ENCODE peak calls at places on chromosomes 6 and 20, in eight cellular contexts. F, R, W, E, I, J, L and U are unnamed samples.

GRCh38 chr6:1766663-1767062 is 156.9 kb downstream of the FOXC1 start:
- DNase-seq in W (peak), I (no peak), R (peak), E (no peak), J (no peak), F (peak), L (no peak), U (no peak)

GRCh38 chr6:34986845-34987246 is 97.8 kb downstream of the ANKS1A start:
- DNase-seq in E (peak), R (peak), L (no peak), J (peak), F (peak), I (peak), W (peak), U (no peak)

GRCh38 chr20:63286781-63287696 is 5.9 kb upstream of the COL20A1 start:
- DNase-seq in L (peak), I (no peak), E (no peak), W (peak), R (no peak), F (no peak), J (no peak), U (no peak)

GRCh38 chr20:42975974-42976373 is 213.7 kb downstream of the PTPRT start:
- DNase-seq in J (no peak), R (no peak), F (no peak), W (no peak), E (no peak), L (no peak), I (no peak), U (no peak)

GRCh38 chr6:18186033-18186432 is 30.8 kb downstream of the KDM1B start:
- DNase-seq in J (no peak), L (no peak), F (no peak), E (no peak), R (peak), W (no peak), I (no peak), U (no peak)

GRCh38 chr20:7146552-7147219 is 379.2 kb downstream of the BMP2 start:
- DNase-seq in F (no peak), W (no peak), I (no peak), L (no peak), J (no peak), R (no peak), E (no peak), U (no peak)

GRCh38 chr6:82570083-82570482 is 206.5 kb downstream of the TPBG start:
- DNase-seq in F (no peak), E (no peak), L (no peak), I (no peak), J (no peak), W (no peak), R (no peak), U (no peak)

GRCh38 chr20:5621305-5621704 is 128.9 kb upstream of the SHLD1 start:
- DNase-seq in R (no peak), E (no peak), F (no peak), I (peak), J (no peak), L (no peak), W (no peak), U (no peak)

GRCh38 chr20:20024942-20025341 is 7.8 kb downstream of the NAA20 start:
- DNase-seq in R (no peak), W (no peak), J (no peak), L (no peak), E (no peak), F (no peak), I (no peak), U (no peak)

GRCh38 chr6:16438677-16439615 is 200.6 kb downstream of the GMPR start:
- DNase-seq in E (no peak), F (no peak), J (peak), W (no peak), L (no peak), I (no peak), R (peak), U (no peak)

GRCh38 chr6:118826096-118826495 is 67.9 kb upstream of the ASF1A start:
- DNase-seq in R (no peak), E (no peak), I (no peak), J (no peak), W (no peak), F (no peak), L (no peak), U (no peak)

GRCh38 chr6:51213806-51214205 is 395.1 kb downstream of the TFAP2B start:
- DNase-seq in I (no peak), R (no peak), E (no peak), J (no peak), W (no peak), L (no peak), F (peak), U (no peak)

GRCh38 chr20:62804021-62804631 is 509 bp upstream of the OGFR start:
- DNase-seq in J (no peak), F (no peak), R (no peak), W (no peak), L (no peak), E (no peak), I (no peak), U (no peak)

GRCh38 chr20:7038029-7038428 is 270.5 kb downstream of the BMP2 start:
- DNase-seq in J (no peak), I (no peak), R (peak), F (no peak), W (no peak), L (no peak), E (no peak), U (no peak)

GRCh38 chr6:166282394-166283032 is 25.7 kb downstream of the PRR18 start:
- DNase-seq in W (no peak), E (no peak), L (no peak), F (no peak), I (no peak), R (no peak), J (no peak), U (no peak)

GRCh38 chr6:84618836-84619235 is 145.6 kb downstream of the TBX18 start:
- DNase-seq in J (no peak), W (no peak), L (no peak), R (peak), F (no peak), I (no peak), E (no peak), U (no peak)

GRCh38 chr6:117549606-117550005 is 52.7 kb downstream of the GOPC start:
- DNase-seq in R (no peak), I (no peak), J (no peak), L (no peak), W (no peak), E (no peak), F (no peak), U (no peak)

GRCh38 chr6:115766745-115767462 is 293.8 kb downstream of the FRK start:
- DNase-seq in W (no peak), J (no peak), E (no peak), R (no peak), F (no peak), L (no peak), I (no peak), U (no peak)

GRCh38 chr20:63444548-63444947 is 27.9 kb downstream of the KCNQ2 start:
- DNase-seq in F (no peak), R (no peak), J (no peak), W (no peak), I (no peak), E (no peak), L (peak), U (no peak)

DNA sequence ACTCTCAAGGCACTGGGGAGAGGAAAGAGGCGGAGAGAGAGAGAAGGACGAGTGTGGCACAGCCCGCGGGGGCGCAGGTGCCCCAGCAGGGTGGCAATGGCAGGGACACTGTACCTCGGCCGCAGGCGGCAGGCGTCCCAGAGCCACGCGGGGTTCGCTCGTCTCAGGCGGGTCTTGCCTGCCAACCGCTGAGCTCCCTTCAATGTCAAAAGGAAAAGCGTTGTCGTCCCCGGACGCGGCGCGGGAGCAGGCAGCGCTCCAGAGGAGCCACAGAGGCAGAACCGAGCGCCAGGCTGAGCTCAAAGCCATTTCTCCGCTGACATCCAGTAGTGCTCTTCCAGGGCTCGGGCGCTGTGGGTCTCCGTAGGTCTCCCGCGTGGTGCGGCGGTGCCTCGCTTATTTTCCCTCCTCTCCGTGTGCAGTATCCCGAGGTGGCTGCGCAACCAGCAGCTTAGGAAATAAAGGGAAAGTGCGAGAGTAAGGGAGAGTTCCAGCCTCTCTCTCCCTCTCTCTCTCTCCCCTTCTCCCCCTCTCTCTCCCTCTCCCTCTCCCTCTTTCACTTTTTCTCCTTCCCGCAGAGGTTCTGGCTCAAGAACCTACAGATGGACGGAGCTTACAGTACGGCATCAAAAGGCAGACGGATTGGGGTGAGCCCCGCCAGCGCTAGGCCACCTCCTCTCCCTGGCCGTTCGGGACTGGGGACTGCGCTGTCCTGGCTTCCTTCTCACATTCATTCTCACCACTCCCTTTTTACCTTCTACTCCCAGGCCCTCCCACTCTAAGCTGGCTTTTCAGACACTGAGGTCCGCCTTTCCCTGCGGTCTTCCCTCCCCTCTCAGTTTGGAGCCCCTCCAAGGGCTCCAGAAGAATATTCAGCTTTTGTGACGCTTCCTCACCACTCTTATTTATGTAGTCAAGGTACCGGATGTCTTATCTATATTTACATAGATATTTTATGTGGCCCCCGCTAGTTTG is at the start of gene LAMA4:
- DNase-seq in J (peak), E (no peak), W (peak), L (no peak), I (peak), F (peak), R (peak), U (no peak)
- TF ChIP-seq CTCF in J (no peak), E (no peak), W (peak), L (no peak), I (no peak), F (no peak), R (no peak), U (peak)

GRCh38 chr20:33362898-33363297 is 38.4 kb downstream of the CDK5RAP1 start:
- DNase-seq in J (no peak), I (no peak), E (no peak), R (peak), W (no peak), L (no peak), F (no peak), U (no peak)
- TF ChIP-seq CTCF in J (no peak), I (no peak), E (no peak), R (no peak), W (no peak), L (no peak), F (no peak), U (no peak)

GRCh38 chr6:30670760-30671527 is 1.9 kb downstream of the DHX16 start:
- DNase-seq in L (no peak), E (no peak), J (no peak), F (no peak), R (no peak), W (no peak), I (no peak), U (no peak)
- TF ChIP-seq CTCF in L (no peak), E (no peak), J (no peak), F (no peak), R (peak), W (no peak), I (no peak), U (peak)

DNA sequence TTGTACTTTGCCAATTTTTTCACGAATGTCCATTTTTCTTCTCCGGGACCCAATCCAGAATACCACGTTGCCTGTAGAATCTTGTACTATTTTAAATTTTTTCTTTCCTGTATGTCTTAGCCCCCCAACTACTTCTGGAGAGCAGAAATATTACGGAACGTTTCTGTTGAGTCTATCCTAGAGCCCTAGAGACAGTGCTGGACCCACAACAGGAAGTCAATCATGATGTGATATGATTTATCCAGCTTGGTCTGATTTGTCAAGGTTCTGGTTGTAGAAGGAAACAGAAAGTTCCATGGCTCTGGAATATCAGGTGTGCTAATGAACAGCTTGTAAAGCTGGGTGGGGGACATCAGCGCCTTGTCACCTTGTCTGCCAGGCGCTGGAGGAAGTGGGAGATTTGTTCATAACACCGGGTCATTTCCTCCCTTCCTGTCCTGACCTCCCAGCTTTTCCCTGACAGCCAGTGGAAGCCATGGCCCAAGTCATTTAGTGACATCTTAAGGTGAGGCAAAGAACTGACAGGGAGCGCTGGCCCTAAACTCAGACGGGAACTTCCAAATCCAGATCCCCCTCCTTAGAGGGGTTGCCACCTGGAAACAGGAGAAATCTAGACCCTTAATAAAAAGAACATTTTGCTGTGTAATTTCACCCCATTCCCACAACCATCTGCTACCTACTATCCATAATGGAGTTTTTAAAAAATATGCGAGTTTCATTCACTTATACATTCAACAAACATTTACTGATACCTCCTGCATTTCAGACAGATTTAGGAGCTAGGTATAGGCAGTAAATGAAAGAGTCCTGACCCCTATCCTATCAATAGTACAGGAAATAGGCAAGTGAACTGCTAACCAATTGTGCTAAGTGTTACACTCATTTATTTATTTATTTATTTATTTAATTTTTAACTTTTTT is 130.5 kb downstream of the ZFP64 start:
- DNase-seq in W (no peak), I (no peak), J (no peak), R (peak), L (no peak), F (peak), E (no peak), U (no peak)
- TF ChIP-seq CTCF in W (peak), I (no peak), J (no peak), R (peak), L (peak), F (no peak), E (no peak), U (peak)

GRCh38 chr6:88359530-88360202 is 193.5 kb upstream of the CNR1 start:
- DNase-seq in R (no peak), E (no peak), L (no peak), W (no peak), J (no peak), F (no peak), I (no peak), U (no peak)
- TF ChIP-seq CTCF in R (no peak), E (no peak), L (no peak), W (no peak), J (no peak), F (no peak), I (no peak), U (peak)

GRCh38 chr6:139996253-139996834 is 621.9 kb upstream of the CITED2 start:
- DNase-seq in J (peak), L (no peak), W (peak), E (no peak), I (no peak), F (no peak), R (peak), U (no peak)
- TF ChIP-seq CTCF in J (no peak), L (no peak), W (no peak), E (no peak), I (no peak), F (no peak), R (no peak), U (peak)

GRCh38 chr6:31246051-31246495 is 25.8 kb downstream of the HLA-C start:
- DNase-seq in W (no peak), F (no peak), E (no peak), R (peak), J (no peak), L (no peak), I (no peak), U (no peak)
- TF ChIP-seq CTCF in W (no peak), F (no peak), E (no peak), R (no peak), J (no peak), L (no peak), I (no peak), U (no peak)

DNA sequence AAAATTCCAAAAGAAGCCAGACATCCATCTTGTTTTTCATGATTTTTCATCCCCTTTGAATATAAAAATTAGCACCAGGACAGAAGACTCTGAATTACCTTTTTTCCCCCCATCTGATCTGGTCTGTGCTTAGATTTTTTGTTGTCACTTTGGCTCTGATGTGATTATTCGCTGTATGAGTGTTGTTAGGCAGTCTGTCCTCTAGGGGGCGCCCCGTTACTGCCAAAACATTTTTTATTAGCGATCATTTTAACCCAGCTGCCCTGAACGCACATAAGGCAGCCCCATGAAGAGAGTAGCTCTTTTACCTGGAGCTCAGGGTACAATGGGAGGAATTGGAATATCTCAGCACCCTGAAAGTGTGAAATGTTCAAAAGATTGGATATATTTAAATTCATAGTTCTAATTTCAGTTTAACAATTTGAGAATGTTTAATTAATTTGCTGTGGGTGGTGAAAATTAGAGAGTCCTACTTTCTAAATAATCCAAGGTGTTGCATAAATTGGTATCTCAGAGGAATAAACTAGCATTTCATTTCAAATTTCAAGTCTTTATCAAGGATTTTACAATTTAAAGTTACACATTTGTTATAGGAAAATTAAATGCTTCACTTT is 60.8 kb downstream of the PRPH2 start:
- DNase-seq in E (peak), L (no peak), F (peak), W (peak), I (peak), R (peak), J (peak), U (no peak)
- TF ChIP-seq CTCF in E (peak), L (peak), F (peak), W (peak), I (peak), R (peak), J (peak), U (peak)

GRCh38 chr20:38962044-38962897 is at the start of gene DHX35:
- DNase-seq in F (peak), J (peak), W (peak), E (peak), I (peak), R (peak), L (peak), U (peak)
- TF ChIP-seq CTCF in F (no peak), J (peak), W (peak), E (no peak), I (peak), R (peak), L (peak), U (peak)